ENCODE peak calls at places on chromosome 22, in seven cellular contexts. M is Calu3; Q is dorsolateral prefrontal cortex; A is posterior cingulate gyrus; H is CD4-positive, alpha-beta T cell; O is choroid plexus epithelial cell; Y is type B pancreatic cell. J is an unnamed sample.

GRCh38 chr22:49548356-49549202 is 279.1 kb downstream of the BRD1 start:
- DNase-seq in Y (no peak), Q (peak; percentile 11), O (no peak), A (no peak), H (no peak), M (peak; percentile 57), J (peak; percentile 69)

GRCh38 chr22:50057868-50058311 is at the start of gene TTLL8:
- DNase-seq in Q (no peak), M (no peak), H (no peak), O (no peak), A (no peak), Y (no peak), J (no peak)

GRCh38 chr22:20013382-20013871 is 3.2 kb downstream of the ARVCF start:
- DNase-seq in A (peak; percentile 67), Y (no peak), Q (peak; percentile 75), O (peak; percentile 61), M (peak; percentile 73), H (peak; percentile 19), J (peak; percentile 42)

GRCh38 chr22:38109391-38110000 is 988 bp downstream of the BAIAP2L2 start:
- DNase-seq in A (no peak), M (no peak), Q (no peak), O (no peak), Y (peak; percentile 69), H (no peak), J (peak; percentile 23)

GRCh38 chr22:18997306-18997924 is 61.3 kb upstream of the PRODH start:
- DNase-seq in Q (no peak), Y (no peak), H (no peak), A (no peak), O (no peak), M (no peak), J (no peak)

GRCh38 chr22:17957683-17958082 is 66.7 kb downstream of the MICAL3 start:
- DNase-seq in M (no peak), O (no peak), Q (no peak), A (no peak), Y (no peak), H (no peak), J (no peak)

GRCh38 chr22:35611891-35612576 is 5.1 kb downstream of the MB start:
- DNase-seq in A (no peak), O (no peak), Q (no peak), Y (no peak), M (no peak), H (no peak), J (no peak)

GRCh38 chr22:26903030-26903856 is 245.9 kb downstream of the MIAT start:
- DNase-seq in M (no peak), Q (no peak), H (peak; percentile 1), Y (no peak), A (no peak), O (no peak), J (no peak)

GRCh38 chr22:46723882-46724281 is 14.2 kb downstream of the CERK start:
- DNase-seq in O (no peak), A (no peak), H (no peak), Q (no peak), Y (no peak), M (no peak), J (no peak)

J was measured in HT-29.